ENCODE peak calls at places on chromosomes 6 and 20, in seven cellular contexts. O is EL, A is upper lobe of right lung, E is K562, C is heart right ventricle, L is ACHN, P is HL-60. T is an unnamed sample.
A peak's percentile ranks its signal among the peaks of the same experiment; 100 is the strongest.

GRCh38 chr6:3841066-3841454 is 8.1 kb upstream of the FAM50B start:
- DNase-seq in O (peak; percentile 60), L (no peak), A (no peak), E (no peak), C (no peak), P (no peak), T (no peak)

GRCh38 chr20:4666001-4666470 is 55.7 kb upstream of the PRND start:
- DNase-seq in E (no peak), C (no peak), L (no peak), O (peak; percentile 84), P (peak; percentile 63), A (no peak), T (peak; percentile 36)

GRCh38 chr20:63466250-63466825 is 6.1 kb downstream of the KCNQ2 start:
- DNase-seq in L (no peak), A (no peak), E (no peak), O (no peak), P (no peak), C (no peak), T (no peak)

GRCh38 chr20:58604410-58604881 is 46.6 kb upstream of the STX16 start:
- DNase-seq in O (no peak), C (no peak), A (no peak), P (no peak), E (no peak), L (no peak), T (no peak)

GRCh38 chr6:27091661-27092315 is 155.7 kb upstream of the PRSS16 start:
- DNase-seq in P (peak; percentile 77), A (no peak), C (no peak), E (peak; percentile 96), L (peak; percentile 78), O (peak; percentile 94), T (peak; percentile 15)

GRCh38 chr6:136284909-136285308 is 4.7 kb downstream of the BCLAF1 start:
- DNase-seq in A (no peak), C (no peak), E (no peak), O (peak; percentile 52), P (no peak), L (peak; percentile 42), T (no peak)

GRCh38 chr6:33132121-33132524 is 56.3 kb downstream of the HLA-DPB1 start:
- DNase-seq in E (no peak), O (no peak), L (no peak), C (no peak), A (no peak), P (no peak), T (no peak)

GRCh38 chr6:142167472-142167871 is 20.4 kb downstream of the VTA1 start:
- DNase-seq in O (no peak), A (no peak), E (no peak), C (no peak), L (no peak), P (no peak), T (no peak)

GRCh38 chr20:9258891-9259290 is 190.0 kb downstream of the PLCB4 start:
- DNase-seq in C (no peak), E (no peak), A (no peak), P (no peak), L (no peak), O (no peak), T (peak; percentile 33)

GRCh38 chr6:119323926-119324325 is 25.6 kb downstream of the MAN1A1 start:
- DNase-seq in L (no peak), O (no peak), A (no peak), P (no peak), C (no peak), E (no peak), T (no peak)

GRCh38 chr20:47382746-47383145 is 26.2 kb upstream of the ZMYND8 start:
- DNase-seq in O (no peak), A (no peak), P (no peak), L (no peak), C (no peak), E (peak; percentile 47), T (no peak)

GRCh38 chr6:53926505-53926904 is 131.7 kb downstream of the LRRC1 start:
- DNase-seq in E (no peak), A (no peak), P (no peak), C (no peak), O (peak; percentile 62), L (peak; percentile 56), T (no peak)

GRCh38 chr6:113697642-113698410 is 159.3 kb upstream of the MARCKS start:
- DNase-seq in A (no peak), P (peak; percentile 39), O (peak; percentile 93), L (peak; percentile 66), E (no peak), C (no peak), T (peak; percentile 89)

GRCh38 chr20:51579137-51579536 is 36.6 kb upstream of the NFATC2 start:
- DNase-seq in O (peak; percentile 87), A (no peak), P (no peak), E (no peak), C (no peak), L (peak; percentile 3), T (no peak)

GRCh38 chr6:106927531-106928398 is 46.8 kb downstream of the CD24 start:
- DNase-seq in E (peak; percentile 77), O (peak; percentile 40), C (peak; percentile 23), L (peak; percentile 64), A (peak; percentile 72), P (peak; percentile 21), T (peak; percentile 46)

GRCh38 chr6:41028618-41029486 is 10.2 kb downstream of the UNC5CL start:
- DNase-seq in E (no peak), A (no peak), P (no peak), C (no peak), L (no peak), O (no peak), T (peak; percentile 58)